ENCODE peak calls at places on chromosomes 12 and 14, in four cellular contexts. W is HepG2, J is SK-N-SH treated with all-trans-retinoic acid at 6 μM for 48 hours, C is sciatic nerve. Z is an unnamed sample.

GRCh38 chr12:120425797-120426196 is 12.1 kb upstream of the COX6A1 start:
- ATAC-seq in W (no peak), J (no peak), C (no peak), Z (no peak)

GRCh38 chr12:104467346-104467837 is 10.6 kb downstream of the CHST11 start:
- ATAC-seq in W (no peak), J (no peak), C (no peak), Z (no peak)

GRCh38 chr12:15575797-15576560 is 213.2 kb downstream of the EPS8 start:
- ATAC-seq in W (no peak), J (no peak), C (no peak), Z (no peak)

GRCh38 chr12:104307655-104308000 is 4.1 kb downstream of the EID3 start:
- ATAC-seq in W (no peak), J (no peak), C (no peak), Z (no peak)

GRCh38 chr12:68159681-68160304 is at the start of gene IFNG:
- ATAC-seq in W (no peak), J (no peak), C (no peak), Z (no peak)

GRCh38 chr12:12705833-12706520 is 10.0 kb upstream of the GPR19 start:
- ATAC-seq in W (no peak), J (no peak), C (no peak), Z (no peak)

GRCh38 chr12:53571295-53571694 is 54.9 kb downstream of the ATF7 start:
- ATAC-seq in W (no peak), J (no peak), C (no peak), Z (no peak)

GRCh38 chr12:11923067-11923466 is 147.7 kb upstream of the BCL2L14 start:
- ATAC-seq in W (no peak), J (no peak), C (no peak), Z (no peak)

GRCh38 chr14:20723458-20723857 is 22.2 kb upstream of the EDDM3A start:
- ATAC-seq in W (no peak), J (no peak), C (no peak), Z (peak; percentile 25)

GRCh38 chr12:25884024-25884919 is 74.2 kb upstream of the RASSF8 start:
- ATAC-seq in W (peak; percentile 39), J (no peak), C (peak; percentile 53), Z (peak; percentile 25)

GRCh38 chr14:42992930-42993329 is 1386.3 kb downstream of the LRFN5 start:
- ATAC-seq in W (no peak), J (no peak), C (no peak), Z (no peak)

GRCh38 chr14:81176224-81176623 is 44.5 kb downstream of the GTF2A1 start:
- ATAC-seq in W (no peak), J (no peak), C (peak; percentile 65), Z (no peak)

GRCh38 chr14:104604461-104605449 is at the start of gene TMEM179:
- ATAC-seq in W (peak; percentile 82), J (peak; percentile 41), C (no peak), Z (peak; percentile 29)

GRCh38 chr12:16277585-16277984 is at the start of gene SLC15A5:
- ATAC-seq in W (no peak), J (no peak), C (no peak), Z (no peak)